ENCODE peak calls at places on chromosomes 1 and 21, in seven cellular contexts. A is spleen, M is testis, S is uterus, G is ovary, N is A549, Q is IMR-90. L is an unnamed sample.

GRCh38 chr1:14301704-14302024 is 296.8 kb upstream of the KAZN start:
- DNase-seq in A (no peak), M (no peak), S (no peak), G (no peak), N (no peak), Q (no peak), L (no peak)

GRCh38 chr1:20703124-20703756 is 14.6 kb downstream of the KIF17 start:
- DNase-seq in A (no peak), M (no peak), S (no peak), G (no peak), N (no peak), Q (no peak), L (no peak)

GRCh38 chr1:88191917-88192316 is 492.2 kb upstream of the PKN2 start:
- DNase-seq in A (no peak), M (no peak), S (no peak), G (no peak), N (no peak), Q (no peak), L (no peak)

GRCh38 chr1:23376890-23377811 is 7.5 kb upstream of the ZNF436 start:
- DNase-seq in A (no peak), M (peak; percentile 50), S (peak; percentile 77), G (peak; percentile 73), N (peak; percentile 91), Q (peak; percentile 90), L (peak; percentile 38)

GRCh38 chr1:91827094-91828006 is 58.6 kb downstream of the TGFBR3 start:
- DNase-seq in A (no peak), M (no peak), S (no peak), G (no peak), N (peak; percentile 76), Q (no peak), L (no peak)

GRCh38 chr1:74822851-74823443 is 90.0 kb downstream of the TYW3 start:
- DNase-seq in A (no peak), M (no peak), S (no peak), G (no peak), N (no peak), Q (peak; percentile 59), L (no peak)

GRCh38 chr1:52615489-52616042 is 13.4 kb downstream of the GPX7 start:
- DNase-seq in A (no peak), M (no peak), S (no peak), G (no peak), N (no peak), Q (no peak), L (no peak)

GRCh38 chr1:156639601-156640101 is 2.3 kb upstream of the BCAN start:
- DNase-seq in A (no peak), M (no peak), S (no peak), G (no peak), N (no peak), Q (no peak), L (peak; percentile 87)

GRCh38 chr1:84377480-84378095 is 20.7 kb upstream of the DNASE2B start:
- DNase-seq in A (no peak), M (no peak), S (peak; percentile 82), G (no peak), N (no peak), Q (peak; percentile 92), L (no peak)

GRCh38 chr1:219269171-219269570 is 95.5 kb downstream of the LYPLAL1 start:
- DNase-seq in A (no peak), M (no peak), S (no peak), G (no peak), N (no peak), Q (peak; percentile 4), L (no peak)

GRCh38 chr21:35265170-35265877 is 216.2 kb upstream of the RUNX1 start:
- DNase-seq in A (no peak), M (no peak), S (no peak), G (no peak), N (peak; percentile 64), Q (peak; percentile 79), L (no peak)

GRCh38 chr21:17858764-17859163 is 39.6 kb upstream of the C21orf91 start:
- DNase-seq in A (no peak), M (no peak), S (no peak), G (no peak), N (no peak), Q (no peak), L (no peak)

GRCh38 chr1:97877307-97877706 is 43.5 kb downstream of the DPYD start:
- DNase-seq in A (no peak), M (no peak), S (no peak), G (no peak), N (no peak), Q (peak; percentile 34), L (no peak)

GRCh38 chr21:45257673-45258341 is 29.9 kb downstream of the POFUT2 start:
- DNase-seq in A (peak; percentile 59), M (no peak), S (no peak), G (no peak), N (no peak), Q (no peak), L (no peak)

GRCh38 chr1:158999301-159000069 is 10.2 kb upstream of the IFI16 start:
- DNase-seq in A (no peak), M (peak; percentile 96), S (peak; percentile 96), G (peak; percentile 87), N (peak; percentile 3), Q (peak; percentile 88), L (no peak)

GRCh38 chr1:213492161-213493041 is 441.4 kb downstream of the RPS6KC1 start:
- DNase-seq in A (no peak), M (peak; percentile 46), S (no peak), G (no peak), N (no peak), Q (no peak), L (no peak)

GRCh38 chr1:32651461-32652073 is 559 bp downstream of the RBBP4 start:
- DNase-seq in A (no peak), M (peak; percentile 61), S (no peak), G (no peak), N (no peak), Q (no peak), L (peak; percentile 41)

GRCh38 chr1:32647308-32648134 is 2.8 kb downstream of the ZBTB8OS start:
- DNase-seq in A (no peak), M (no peak), S (no peak), G (no peak), N (no peak), Q (no peak), L (no peak)

GRCh38 chr1:32650752-32651460 is at the start of gene RBBP4:
- DNase-seq in A (peak; percentile 99), M (peak; percentile 97), S (peak; percentile 97), G (peak; percentile 97), N (peak; percentile 96), Q (peak; percentile 96), L (peak; percentile 86)

GRCh38 chr1:32652244-32652962 is 1.4 kb downstream of the RBBP4 start:
- DNase-seq in A (no peak), M (no peak), S (no peak), G (no peak), N (no peak), Q (no peak), L (no peak)

DNA sequence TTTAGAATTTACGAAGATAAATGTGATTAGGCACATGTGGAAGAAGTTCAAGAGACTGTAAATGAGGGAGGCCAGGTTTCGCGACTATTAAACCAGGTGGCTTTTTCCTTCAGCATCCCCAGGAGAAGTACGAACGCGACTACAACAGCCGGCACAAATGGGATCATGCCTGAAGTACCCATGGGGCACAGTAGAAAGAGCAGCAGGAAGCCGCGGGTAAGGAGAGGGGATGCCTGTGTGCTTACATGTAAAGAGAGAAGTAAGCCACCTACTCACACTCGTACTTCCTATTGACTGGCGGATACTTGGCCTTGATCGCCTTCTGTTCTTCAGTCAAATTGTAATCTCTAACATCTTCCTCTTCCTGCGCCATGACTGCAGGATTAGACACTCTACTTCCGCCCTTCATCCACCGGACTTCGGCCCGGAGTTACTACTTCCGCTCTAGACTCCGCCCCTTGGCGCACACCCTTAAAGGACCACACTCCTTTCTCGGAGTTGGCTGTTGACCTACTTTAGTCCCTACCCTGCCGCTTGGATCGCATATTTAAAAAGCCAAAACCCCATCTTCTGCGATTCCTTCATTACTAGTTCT is at the start of gene ZBTB8OS:
- DNase-seq in A (peak; percentile 95), M (peak; percentile 96), S (peak; percentile 93), G (peak; percentile 91), N (peak; percentile 91), Q (peak; percentile 92), L (peak; percentile 85)
- TF ChIP-seq POLR2A in A (peak; percentile 50), M (no peak), S (no peak), G (no peak), N (peak; percentile 36), Q (peak; percentile 73), L (peak; percentile 61)

DNA sequence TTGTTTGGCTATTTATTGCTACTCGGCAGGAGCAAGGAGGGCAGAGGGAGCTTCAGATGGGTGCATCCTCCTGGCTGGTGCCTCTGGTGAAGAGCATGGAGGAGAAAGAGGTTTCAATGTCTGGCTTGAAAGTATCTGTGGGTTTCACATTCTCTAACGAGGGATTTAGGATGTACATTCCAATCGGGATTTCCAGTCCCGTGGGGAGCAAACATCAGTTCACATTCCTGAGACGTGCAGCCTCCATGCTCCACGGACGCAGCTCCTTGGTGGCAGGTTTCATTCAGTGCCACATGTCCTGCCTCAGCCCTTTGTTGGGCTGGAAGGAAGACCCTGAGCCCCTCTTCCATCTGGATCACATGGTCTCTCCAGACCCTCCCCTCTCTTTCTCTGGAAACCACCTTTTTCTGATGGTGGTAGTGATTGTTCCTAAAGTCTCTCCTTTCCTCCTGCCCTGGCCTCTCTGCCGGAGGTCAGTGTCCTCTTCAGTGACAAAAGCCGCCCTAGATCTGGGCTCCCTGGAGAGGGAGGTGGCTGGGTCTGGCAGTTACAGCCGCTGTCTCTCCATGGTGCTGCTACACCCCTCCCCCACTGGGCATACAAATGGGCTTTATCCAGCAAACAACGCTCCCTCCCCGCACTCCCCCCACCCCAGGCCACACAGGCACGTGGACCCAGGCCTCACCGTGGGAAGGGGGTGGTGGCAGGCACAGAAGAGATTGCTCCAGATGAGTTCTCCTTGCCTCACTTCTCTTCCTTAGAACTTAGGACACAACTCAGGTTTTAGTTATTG is 829 bp upstream of the CA14 start:
- DNase-seq in A (no peak), M (no peak), S (no peak), G (peak; percentile 19), N (no peak), Q (no peak), L (no peak)
- TF ChIP-seq POLR2A in A (no peak), M (no peak), S (no peak), G (no peak), N (no peak), Q (no peak), L (no peak)

GRCh38 chr1:56522680-56523079 is 56.7 kb downstream of the PLPP3 start:
- DNase-seq in A (no peak), M (no peak), S (no peak), G (peak; percentile 19), N (no peak), Q (no peak), L (no peak)
- TF ChIP-seq POLR2A in A (no peak), M (no peak), S (no peak), G (no peak), N (no peak), Q (no peak), L (no peak)

DNA sequence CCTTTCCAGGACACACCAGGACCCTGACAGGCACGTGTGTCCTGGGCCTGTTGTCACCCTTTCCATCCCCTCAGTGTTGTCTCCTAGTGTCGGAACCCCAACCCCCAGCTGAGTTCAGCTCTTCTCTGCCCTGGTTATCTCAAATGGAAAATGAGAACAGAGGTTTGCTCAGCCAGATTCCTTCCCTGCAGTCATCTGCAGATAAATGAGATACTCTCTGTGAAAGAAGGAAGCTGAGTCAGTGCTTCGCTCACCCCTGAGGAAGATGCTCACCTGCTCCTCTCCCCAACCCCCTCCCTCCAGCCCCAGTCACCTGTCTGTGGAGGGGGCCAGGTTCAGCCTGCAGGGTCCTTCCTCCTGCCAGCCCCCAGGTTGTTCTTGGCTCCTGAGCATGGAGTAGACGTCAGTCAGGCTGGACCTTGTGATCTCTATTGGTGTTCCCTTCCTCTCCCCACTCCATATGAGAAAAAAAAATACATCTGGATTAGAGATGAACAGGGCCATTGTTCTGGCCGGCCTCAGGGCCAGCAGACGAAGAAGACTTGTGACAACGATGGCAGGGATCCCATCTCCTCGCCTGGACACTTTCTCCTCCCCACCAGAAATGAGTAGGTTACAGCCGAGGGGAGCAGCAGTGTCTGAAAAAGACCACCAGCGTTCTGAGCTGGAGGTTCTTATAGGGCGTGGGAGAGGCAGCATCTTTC is 20.9 kb downstream of the PHGDH start:
- DNase-seq in A (no peak), M (peak; percentile 90), S (no peak), G (no peak), N (no peak), Q (no peak), L (no peak)
- TF ChIP-seq POLR2A in A (no peak), M (no peak), S (no peak), G (no peak), N (no peak), Q (no peak), L (no peak)